ENCODE peak calls at places on chromosome 9, in six cellular contexts. One of them, this sample, is unnamed.

GRCh38 chr9:126383395-126384104 is 56.9 kb downstream of the MVB12B start:
- DNase-seq in prostate gland: no peak
- DNase-seq in lower leg skin: no peak
- DNase-seq in adrenal gland: peak; percentile 4
- DNase-seq in transverse colon: peak; percentile 6
- DNase-seq in GM12892: no peak
- DNase-seq in this sample: no peak

GRCh38 chr9:108631890-108632289 is 223.9 kb downstream of the ACTL7B start:
- DNase-seq in transverse colon: no peak
- DNase-seq in GM12892: no peak
- DNase-seq in prostate gland: no peak
- DNase-seq in adrenal gland: no peak
- DNase-seq in lower leg skin: no peak
- DNase-seq in this sample: no peak

GRCh38 chr9:134679616-134680392 is 38.2 kb downstream of the COL5A1 start:
- DNase-seq in prostate gland: no peak
- DNase-seq in lower leg skin: no peak
- DNase-seq in adrenal gland: no peak
- DNase-seq in GM12892: no peak
- DNase-seq in transverse colon: no peak
- DNase-seq in this sample: no peak

GRCh38 chr9:126836216-126836615 is 24.2 kb upstream of the ZBTB34 start:
- DNase-seq in transverse colon: no peak
- DNase-seq in lower leg skin: no peak
- DNase-seq in prostate gland: no peak
- DNase-seq in GM12892: no peak
- DNase-seq in adrenal gland: no peak
- DNase-seq in this sample: no peak

GRCh38 chr9:129667850-129668249 is 2.4 kb downstream of the PRRX2 start:
- DNase-seq in transverse colon: peak; percentile 22
- DNase-seq in GM12892: no peak
- DNase-seq in adrenal gland: no peak
- DNase-seq in prostate gland: no peak
- DNase-seq in lower leg skin: no peak
- DNase-seq in this sample: no peak

GRCh38 chr9:27247756-27248155 is 49.2 kb downstream of the EQTN start:
- DNase-seq in transverse colon: peak; percentile 36
- DNase-seq in GM12892: no peak
- DNase-seq in lower leg skin: peak; percentile 23
- DNase-seq in prostate gland: no peak
- DNase-seq in adrenal gland: peak; percentile 17
- DNase-seq in this sample: no peak

GRCh38 chr9:133784731-133785561 is 46.8 kb upstream of the SARDH start:
- DNase-seq in transverse colon: no peak
- DNase-seq in prostate gland: no peak
- DNase-seq in lower leg skin: no peak
- DNase-seq in adrenal gland: no peak
- DNase-seq in GM12892: no peak
- DNase-seq in this sample: no peak

GRCh38 chr9:34606908-34607307 is 5.0 kb downstream of the RPP25L start:
- DNase-seq in adrenal gland: no peak
- DNase-seq in transverse colon: no peak
- DNase-seq in lower leg skin: no peak
- DNase-seq in GM12892: no peak
- DNase-seq in prostate gland: no peak
- DNase-seq in this sample: no peak

GRCh38 chr9:101028346-101029299 is at the start of gene PLPPR1:
- DNase-seq in prostate gland: peak; percentile 57
- DNase-seq in adrenal gland: peak; percentile 52
- DNase-seq in lower leg skin: no peak
- DNase-seq in GM12892: no peak
- DNase-seq in transverse colon: peak; percentile 54
- DNase-seq in this sample: no peak

GRCh38 chr9:133236291-133237071 is 27.4 kb upstream of the OBP2B start:
- DNase-seq in lower leg skin: no peak
- DNase-seq in prostate gland: no peak
- DNase-seq in GM12892: no peak
- DNase-seq in adrenal gland: no peak
- DNase-seq in transverse colon: no peak
- DNase-seq in this sample: no peak

GRCh38 chr9:72691671-72692070 is 170.3 kb downstream of the TMC1 start:
- DNase-seq in adrenal gland: no peak
- DNase-seq in prostate gland: no peak
- DNase-seq in transverse colon: no peak
- DNase-seq in lower leg skin: no peak
- DNase-seq in GM12892: no peak
- DNase-seq in this sample: no peak

GRCh38 chr9:130685104-130685503 is 8.5 kb upstream of the EXOSC2 start:
- DNase-seq in prostate gland: no peak
- DNase-seq in lower leg skin: no peak
- DNase-seq in GM12892: no peak
- DNase-seq in adrenal gland: no peak
- DNase-seq in transverse colon: no peak
- DNase-seq in this sample: no peak

GRCh38 chr9:95970356-95970755 is 94.9 kb downstream of the ERCC6L2 start:
- DNase-seq in prostate gland: no peak
- DNase-seq in GM12892: no peak
- DNase-seq in transverse colon: no peak
- DNase-seq in adrenal gland: no peak
- DNase-seq in lower leg skin: no peak
- DNase-seq in this sample: no peak

GRCh38 chr9:114995681-114996221 is 65.4 kb upstream of the TNFSF8 start:
- DNase-seq in adrenal gland: no peak
- DNase-seq in prostate gland: no peak
- DNase-seq in lower leg skin: no peak
- DNase-seq in GM12892: no peak
- DNase-seq in transverse colon: no peak
- DNase-seq in this sample: no peak

GRCh38 chr9:96425500-96426169 is 7.5 kb upstream of the ZNF367 start:
- DNase-seq in GM12892: no peak
- DNase-seq in transverse colon: no peak
- DNase-seq in adrenal gland: no peak
- DNase-seq in lower leg skin: no peak
- DNase-seq in prostate gland: no peak
- DNase-seq in this sample: no peak

GRCh38 chr9:98045234-98046160 is 11.0 kb upstream of the NANS start:
- DNase-seq in transverse colon: no peak
- DNase-seq in lower leg skin: no peak
- DNase-seq in prostate gland: no peak
- DNase-seq in GM12892: no peak
- DNase-seq in adrenal gland: no peak
- DNase-seq in this sample: no peak
- TF ChIP-seq POLR2A in transverse colon: no peak
- TF ChIP-seq POLR2A in lower leg skin: no peak
- TF ChIP-seq POLR2A in prostate gland: no peak
- TF ChIP-seq POLR2A in GM12892: peak; percentile 78
- TF ChIP-seq POLR2A in adrenal gland: no peak
- TF ChIP-seq POLR2A in this sample: no peak

GRCh38 chr9:136847065-136847826 is 2.0 kb upstream of the PHPT1 start:
- DNase-seq in prostate gland: no peak
- DNase-seq in transverse colon: peak; percentile 81
- DNase-seq in lower leg skin: no peak
- DNase-seq in adrenal gland: no peak
- DNase-seq in GM12892: no peak
- DNase-seq in this sample: no peak
- TF ChIP-seq POLR2A in prostate gland: no peak
- TF ChIP-seq POLR2A in transverse colon: no peak
- TF ChIP-seq POLR2A in lower leg skin: no peak
- TF ChIP-seq POLR2A in adrenal gland: no peak
- TF ChIP-seq POLR2A in GM12892: no peak
- TF ChIP-seq POLR2A in this sample: no peak

GRCh38 chr9:127944586-127945218 is 7.0 kb upstream of the DPM2 start:
- DNase-seq in lower leg skin: no peak
- DNase-seq in GM12892: no peak
- DNase-seq in prostate gland: no peak
- DNase-seq in adrenal gland: no peak
- DNase-seq in transverse colon: no peak
- DNase-seq in this sample: no peak

GRCh38 chr9:127943746-127944145 is 6.1 kb upstream of the DPM2 start:
- DNase-seq in GM12892: peak; percentile 86
- DNase-seq in adrenal gland: peak; percentile 83
- DNase-seq in transverse colon: peak; percentile 87
- DNase-seq in lower leg skin: peak; percentile 77
- DNase-seq in prostate gland: peak; percentile 78
- DNase-seq in this sample: no peak

GRCh38 chr9:127942152-127943010 is 4.7 kb upstream of the DPM2 start:
- DNase-seq in lower leg skin: no peak
- DNase-seq in adrenal gland: no peak
- DNase-seq in prostate gland: peak; percentile 53
- DNase-seq in transverse colon: peak; percentile 63
- DNase-seq in GM12892: peak; percentile 70
- DNase-seq in this sample: no peak

GRCh38 chr9:127941062-127941925 is 3.6 kb upstream of the DPM2 start:
- DNase-seq in prostate gland: no peak
- DNase-seq in transverse colon: no peak
- DNase-seq in adrenal gland: no peak
- DNase-seq in lower leg skin: no peak
- DNase-seq in GM12892: no peak
- DNase-seq in this sample: no peak

GRCh38 chr9:127943011-127943662 is 5.5 kb upstream of the DPM2 start:
- DNase-seq in adrenal gland: no peak
- DNase-seq in transverse colon: no peak
- DNase-seq in prostate gland: no peak
- DNase-seq in lower leg skin: no peak
- DNase-seq in GM12892: no peak
- DNase-seq in this sample: no peak
- TF ChIP-seq POLR2A in adrenal gland: no peak
- TF ChIP-seq POLR2A in transverse colon: no peak
- TF ChIP-seq POLR2A in prostate gland: no peak
- TF ChIP-seq POLR2A in lower leg skin: no peak
- TF ChIP-seq POLR2A in GM12892: no peak
- TF ChIP-seq POLR2A in this sample: no peak

GRCh38 chr9:84301851-84302250 is 38.7 kb downstream of the SLC28A3 start:
- DNase-seq in lower leg skin: no peak
- DNase-seq in prostate gland: no peak
- DNase-seq in transverse colon: no peak
- DNase-seq in GM12892: no peak
- DNase-seq in adrenal gland: no peak
- DNase-seq in this sample: no peak
- TF ChIP-seq POLR2A in lower leg skin: no peak
- TF ChIP-seq POLR2A in prostate gland: no peak
- TF ChIP-seq POLR2A in transverse colon: no peak
- TF ChIP-seq POLR2A in GM12892: no peak
- TF ChIP-seq POLR2A in adrenal gland: no peak
- TF ChIP-seq POLR2A in this sample: no peak

DNA sequence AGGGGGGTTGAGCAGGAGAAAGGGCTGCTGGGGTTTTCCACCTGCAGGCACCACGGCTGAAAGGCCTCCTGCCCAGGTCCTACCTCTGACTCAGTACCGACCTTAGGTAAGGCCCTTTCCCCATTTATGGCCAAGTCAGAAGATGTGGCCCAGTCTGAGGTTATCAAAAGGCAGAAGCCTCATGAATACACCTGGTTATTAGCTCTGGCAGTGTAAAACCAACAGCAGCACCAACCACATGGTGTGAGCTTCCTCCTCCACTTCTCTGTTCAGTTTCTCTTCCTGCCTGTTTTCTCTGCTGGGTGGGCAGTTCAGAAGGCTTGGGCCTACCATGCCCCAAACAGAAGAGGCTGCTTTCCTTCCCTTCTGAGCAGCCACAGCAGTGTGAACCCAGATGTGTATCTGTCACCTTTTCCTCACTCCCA is 86.9 kb downstream of the UGCG start:
- DNase-seq in lower leg skin: no peak
- DNase-seq in transverse colon: no peak
- DNase-seq in prostate gland: no peak
- DNase-seq in GM12892: peak; percentile 18
- DNase-seq in adrenal gland: no peak
- DNase-seq in this sample: no peak
- TF ChIP-seq POLR2A in lower leg skin: no peak
- TF ChIP-seq POLR2A in transverse colon: no peak
- TF ChIP-seq POLR2A in prostate gland: no peak
- TF ChIP-seq POLR2A in GM12892: peak; percentile 66
- TF ChIP-seq POLR2A in adrenal gland: no peak
- TF ChIP-seq POLR2A in this sample: no peak

GRCh38 chr9:78590068-78590467 is 293.1 kb downstream of the PSAT1 start:
- DNase-seq in GM12892: no peak
- DNase-seq in transverse colon: no peak
- DNase-seq in adrenal gland: no peak
- DNase-seq in prostate gland: no peak
- DNase-seq in lower leg skin: no peak
- DNase-seq in this sample: no peak

GRCh38 chr9:78584589-78584988 is 287.7 kb downstream of the PSAT1 start:
- DNase-seq in lower leg skin: no peak
- DNase-seq in prostate gland: no peak
- DNase-seq in GM12892: no peak
- DNase-seq in transverse colon: no peak
- DNase-seq in adrenal gland: no peak
- DNase-seq in this sample: no peak

DNA sequence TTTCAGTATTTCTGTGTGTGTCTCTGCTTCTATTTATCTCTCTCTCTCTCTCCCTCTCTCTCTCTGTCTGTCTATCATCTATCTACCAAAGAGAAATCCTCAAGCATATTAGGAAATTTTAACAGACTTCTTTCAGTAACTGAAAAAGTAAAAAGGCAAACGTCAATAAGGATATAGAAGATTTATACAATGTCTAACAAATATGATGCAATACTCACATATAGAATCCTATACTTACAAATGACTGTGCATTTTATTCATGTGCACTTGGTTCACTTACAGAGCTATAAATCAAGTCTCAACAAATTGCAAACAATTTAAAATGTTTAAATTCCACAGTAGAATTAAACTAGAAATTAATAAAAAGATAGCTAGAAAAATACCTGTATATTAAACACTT is 289.0 kb downstream of the PSAT1 start:
- DNase-seq in prostate gland: no peak
- DNase-seq in transverse colon: no peak
- DNase-seq in GM12892: no peak
- DNase-seq in adrenal gland: no peak
- DNase-seq in lower leg skin: no peak
- DNase-seq in this sample: no peak
- TF ChIP-seq POLR2A in prostate gland: no peak
- TF ChIP-seq POLR2A in transverse colon: no peak
- TF ChIP-seq POLR2A in GM12892: no peak
- TF ChIP-seq POLR2A in adrenal gland: no peak
- TF ChIP-seq POLR2A in lower leg skin: no peak
- TF ChIP-seq POLR2A in this sample: no peak

GRCh38 chr9:127927457-127928231 is 2.9 kb downstream of the PIP5KL1 start:
- DNase-seq in prostate gland: peak; percentile 63
- DNase-seq in lower leg skin: no peak
- DNase-seq in GM12892: no peak
- DNase-seq in adrenal gland: no peak
- DNase-seq in transverse colon: peak; percentile 84
- DNase-seq in this sample: no peak

GRCh38 chr9:127928232-127929043 is 2.1 kb downstream of the PIP5KL1 start:
- DNase-seq in GM12892: no peak
- DNase-seq in transverse colon: no peak
- DNase-seq in adrenal gland: no peak
- DNase-seq in prostate gland: no peak
- DNase-seq in lower leg skin: no peak
- DNase-seq in this sample: no peak

GRCh38 chr9:127931092-127931881 is 710 bp upstream of the PIP5KL1 start:
- DNase-seq in GM12892: no peak
- DNase-seq in prostate gland: no peak
- DNase-seq in adrenal gland: no peak
- DNase-seq in transverse colon: no peak
- DNase-seq in lower leg skin: no peak
- DNase-seq in this sample: no peak

GRCh38 chr9:127929044-127929979 is 1.3 kb downstream of the PIP5KL1 start:
- DNase-seq in GM12892: no peak
- DNase-seq in prostate gland: no peak
- DNase-seq in transverse colon: no peak
- DNase-seq in adrenal gland: no peak
- DNase-seq in lower leg skin: no peak
- DNase-seq in this sample: no peak

GRCh38 chr9:127930298-127931091 is at the start of gene PIP5KL1:
- DNase-seq in GM12892: peak; percentile 98
- DNase-seq in prostate gland: peak; percentile 62
- DNase-seq in lower leg skin: no peak
- DNase-seq in adrenal gland: peak; percentile 81
- DNase-seq in transverse colon: peak; percentile 79
- DNase-seq in this sample: no peak
- TF ChIP-seq POLR2A in GM12892: no peak
- TF ChIP-seq POLR2A in prostate gland: no peak
- TF ChIP-seq POLR2A in lower leg skin: no peak
- TF ChIP-seq POLR2A in adrenal gland: no peak
- TF ChIP-seq POLR2A in transverse colon: no peak
- TF ChIP-seq POLR2A in this sample: no peak

This sample was measured in esophagus squamous epithelium.